ENCODE peak calls at places on chromosomes 13 and 19, in five cellular contexts. R is SK-N-SH, N is GM12878, X is K562, M is HepG2. W is an unnamed sample.

GRCh38 chr19:18339703-18340102 is 695 bp upstream of the PGPEP1 start:
- DNase-seq in R (peak; percentile 50), N (no peak), X (peak; percentile 64), M (no peak), W (peak; percentile 25)

GRCh38 chr19:28396259-28396940 is 816.6 kb downstream of the UQCRFS1 start:
- DNase-seq in R (no peak), N (no peak), X (peak; percentile 22), M (no peak), W (no peak)

GRCh38 chr13:87356314-87356713 is 314.9 kb upstream of the SLITRK5 start:
- DNase-seq in R (no peak), N (no peak), X (no peak), M (no peak), W (no peak)

GRCh38 chr13:28755546-28755870 is 36.7 kb upstream of the SLC46A3 start:
- DNase-seq in R (no peak), N (no peak), X (no peak), M (no peak), W (no peak)

GRCh38 chr13:42906257-42906656 is 85.8 kb downstream of the EPSTI1 start:
- DNase-seq in R (no peak), N (no peak), X (no peak), M (no peak), W (no peak)

GRCh38 chr13:114127473-114128347 is 4.7 kb downstream of the RASA3 start:
- DNase-seq in R (no peak), N (no peak), X (no peak), M (no peak), W (no peak)

GRCh38 chr13:51632643-51633357 is 48.5 kb downstream of the WDFY2 start:
- DNase-seq in R (no peak), N (no peak), X (no peak), M (peak; percentile 77), W (no peak)

GRCh38 chr13:113551081-113552000 is 33.2 kb upstream of the TFDP1 start:
- DNase-seq in R (peak; percentile 15), N (no peak), X (no peak), M (no peak), W (no peak)

GRCh38 chr13:28349371-28349770 is 145.6 kb downstream of the FLT1 start:
- DNase-seq in R (peak; percentile 31), N (no peak), X (no peak), M (no peak), W (no peak)

GRCh38 chr13:29537736-29538624 is 57.5 kb downstream of the SLC7A1 start:
- DNase-seq in R (no peak), N (no peak), X (no peak), M (no peak), W (no peak)

GRCh38 chr19:35495107-35496064 is 5.1 kb upstream of the KRTDAP start:
- DNase-seq in R (peak; percentile 87), N (no peak), X (peak; percentile 94), M (peak; percentile 54), W (peak; percentile 55)

GRCh38 chr19:18987456-18987855 is 45.9 kb downstream of the SUGP2 start:
- DNase-seq in R (no peak), N (no peak), X (no peak), M (no peak), W (no peak)

GRCh38 chr19:9431475-9431874 is 3.9 kb downstream of the ZNF266 start:
- DNase-seq in R (peak; percentile 59), N (no peak), X (peak; percentile 47), M (no peak), W (peak; percentile 29)

GRCh38 chr13:60765700-60766411 is 368.8 kb downstream of the TDRD3 start:
- DNase-seq in R (no peak), N (no peak), X (no peak), M (peak; percentile 5), W (no peak)

GRCh38 chr13:30755678-30756077 is 20.3 kb downstream of the ALOX5AP start:
- DNase-seq in R (no peak), N (no peak), X (no peak), M (no peak), W (no peak)

GRCh38 chr13:50592412-50593145 is 250.9 kb downstream of the DLEU7 start:
- DNase-seq in R (no peak), N (no peak), X (no peak), M (no peak), W (peak; percentile 87)

GRCh38 chr19:42552086-42553065 is 24.1 kb upstream of the CEACAM1 start:
- DNase-seq in R (no peak), N (no peak), X (no peak), M (no peak), W (no peak)

GRCh38 chr13:40613192-40613818 is 53.1 kb downstream of the FOXO1 start:
- DNase-seq in R (no peak), N (peak; percentile 64), X (no peak), M (no peak), W (no peak)

GRCh38 chr19:49677901-49678674 is 1.0 kb downstream of the PRMT1 start:
- DNase-seq in R (peak; percentile 81), N (no peak), X (peak; percentile 72), M (peak; percentile 74), W (peak; percentile 62)
- TF ChIP-seq SMC3 in R (no peak), N (peak; percentile 39), X (peak; percentile 47), M (peak; percentile 16), W (peak; percentile 32)

DNA sequence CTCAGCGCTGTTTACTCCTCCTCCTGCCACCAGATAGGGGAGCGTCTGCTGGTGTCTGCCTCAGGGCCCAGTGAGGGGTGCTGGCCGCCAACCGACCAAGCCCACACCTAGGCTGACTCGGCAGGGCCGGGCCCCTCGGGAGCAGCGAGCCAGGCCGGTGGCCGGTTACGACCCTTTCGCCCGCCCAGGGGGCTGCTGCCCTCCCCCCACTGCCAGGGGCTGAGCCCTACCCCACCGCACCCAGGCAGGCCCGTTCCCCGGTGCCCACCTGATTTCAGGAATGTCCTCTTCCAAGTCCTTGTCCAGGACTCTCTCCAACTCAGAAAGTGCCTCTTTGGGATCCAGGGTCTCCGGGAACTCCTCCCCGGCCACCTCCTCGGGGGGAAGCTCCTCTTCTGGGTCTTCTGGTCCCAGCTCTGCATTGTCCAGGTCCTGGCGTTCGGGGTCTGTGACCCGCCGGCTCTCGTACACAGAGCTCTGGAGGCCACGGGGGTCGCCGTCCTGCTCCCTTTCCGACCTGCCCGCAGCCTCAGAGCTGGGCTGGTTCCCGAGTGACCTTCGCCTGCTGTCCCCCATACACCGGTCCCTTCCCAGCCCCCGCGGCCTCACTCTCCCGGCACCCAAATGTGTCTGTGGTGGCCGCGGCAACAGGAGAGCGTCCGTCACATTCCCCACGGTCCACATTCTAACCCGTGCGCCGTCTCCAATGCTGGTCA is 31.0 kb upstream of the MIER2 start:
- DNase-seq in R (no peak), N (no peak), X (no peak), M (no peak), W (no peak)
- H3K27me3 ChIP-seq in R (no peaks in the 10 kb centered on the region), N (no peaks in the 10 kb centered on the region), X (peaks cover 46% of the 10 kb centered on the region), M (peaks cover 81% of the 10 kb centered on the region), W (peaks cover 50% of the 10 kb centered on the region)

GRCh38 chr13:46183018-46183940 is 1.3 kb upstream of the LCP1 start:
- DNase-seq in R (no peak), N (no peak), X (no peak), M (no peak), W (no peak)
- TF ChIP-seq SMC3 in R (no peak), N (no peak), X (no peak), M (no peak), W (no peak)

GRCh38 chr13:99990045-99990977 is 8.7 kb downstream of the ZIC2 start:
- DNase-seq in R (peak; percentile 27), N (no peak), X (no peak), M (no peak), W (no peak)
- H3K27me3 ChIP-seq in R (peaks cover 96% of the 10 kb centered on the region), N (peaks cover 40% of the 10 kb centered on the region), X (peaks cover under 1% of the 10 kb centered on the region), M (peaks cover 40% of the 10 kb centered on the region), W (peaks cover 91% of the 10 kb centered on the region)

GRCh38 chr19:6057651-6058365 is 52.5 kb downstream of the RFX2 start:
- DNase-seq in R (no peak), N (no peak), X (no peak), M (no peak), W (no peak)

GRCh38 chr19:6059396-6059947 is 50.8 kb downstream of the RFX2 start:
- DNase-seq in R (no peak), N (no peak), X (no peak), M (no peak), W (no peak)

GRCh38 chr19:6059996-6060599 is 50.2 kb downstream of the RFX2 start:
- DNase-seq in R (no peak), N (no peak), X (no peak), M (no peak), W (no peak)

GRCh38 chr19:6056801-6057650 is 53.3 kb downstream of the RFX2 start:
- DNase-seq in R (no peak), N (no peak), X (no peak), M (peak; percentile 77), W (peak; percentile 91)

DNA sequence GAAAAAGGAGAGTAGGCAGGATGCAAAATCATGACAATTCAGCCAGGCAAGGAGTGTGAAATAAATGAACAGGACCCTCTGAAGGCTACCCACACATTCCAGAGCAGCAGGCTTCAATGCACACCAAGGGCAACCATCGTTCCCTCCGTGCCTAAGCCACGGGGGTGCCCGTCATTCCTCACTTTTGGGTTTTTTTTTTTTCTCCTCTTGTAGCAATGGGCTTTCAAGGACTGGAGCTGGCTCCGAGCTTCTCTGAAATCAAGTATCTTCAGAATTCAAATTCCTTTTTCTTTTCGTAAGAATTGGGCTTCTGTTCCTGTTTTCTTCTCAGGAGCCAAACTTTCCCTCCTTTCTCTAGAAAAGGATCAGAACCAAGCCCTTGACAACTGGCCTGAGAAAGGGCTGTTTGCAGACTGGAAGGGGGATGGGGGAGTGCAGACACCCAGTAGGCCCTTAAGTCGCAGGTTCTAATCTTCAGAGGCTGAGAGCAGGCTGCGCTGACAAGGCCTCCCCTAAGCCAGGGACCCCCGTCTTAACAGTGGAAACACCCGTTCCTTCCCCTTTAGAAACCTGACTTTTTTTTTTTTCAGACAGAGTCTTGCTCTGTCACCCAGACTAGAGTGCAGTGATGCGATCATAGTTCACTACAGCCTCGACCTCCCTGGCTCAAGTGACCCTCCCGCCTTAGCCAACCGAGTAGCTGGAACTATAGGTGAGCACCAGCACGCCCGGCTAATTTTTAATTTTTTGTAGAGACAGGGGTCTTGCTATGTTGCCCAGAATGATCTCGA is 51.7 kb downstream of the RFX2 start:
- DNase-seq in R (no peak), N (no peak), X (no peak), M (no peak), W (no peak)
- TF ChIP-seq SMC3 in R (no peak), N (no peak), X (no peak), M (no peak), W (no peak)

GRCh38 chr13:18949970-18950369 is 231.7 kb downstream of the TUBA3C start:
- DNase-seq in R (no peak), N (no peak), X (no peak), M (no peak), W (no peak)
- H3K27me3 ChIP-seq in R (peaks cover 1% of the 10 kb centered on the region), N (no peaks in the 10 kb centered on the region), X (no peaks in the 10 kb centered on the region), M (no peaks in the 10 kb centered on the region), W (no peaks in the 10 kb centered on the region)

GRCh38 chr13:96963786-96964475 is 30.3 kb downstream of the OXGR1 start:
- DNase-seq in R (no peak), N (no peak), X (no peak), M (no peak), W (no peak)
- TF ChIP-seq SMC3 in R (no peak), N (no peak), X (no peak), M (no peak), W (no peak)

GRCh38 chr19:48023518-48023917 is 20.4 kb downstream of the CABP5 start:
- DNase-seq in R (no peak), N (no peak), X (no peak), M (no peak), W (no peak)
- H3K27me3 ChIP-seq in R (peaks cover 54% of the 10 kb centered on the region), N (no peaks in the 10 kb centered on the region), X (peaks cover 13% of the 10 kb centered on the region), M (peaks cover 16% of the 10 kb centered on the region), W (no peaks in the 10 kb centered on the region)